ENCODE peak calls at places on chromosomes 5 and 9, in five cellular contexts. One of them, this sample, is unnamed.
A peak's percentile ranks its signal among the peaks of the same experiment; 100 is the strongest.

GRCh38 chr5:39197556-39197955 is 21.8 kb downstream of the FYB1 start:
- DNase-seq in K562: no peak
- DNase-seq in HepG2: no peak
- DNase-seq in HEK293T: no peak
- DNase-seq in GM12878: no peak
- DNase-seq in this sample: no peak

GRCh38 chr5:18563853-18564252 is 929.6 kb downstream of the TAF11L14 start:
- DNase-seq in K562: no peak
- DNase-seq in HepG2: no peak
- DNase-seq in HEK293T: no peak
- DNase-seq in GM12878: no peak
- DNase-seq in this sample: no peak

GRCh38 chr9:126974604-126975003 is 60.0 kb downstream of the RALGPS1 start:
- DNase-seq in K562: no peak
- DNase-seq in HepG2: no peak
- DNase-seq in HEK293T: no peak
- DNase-seq in GM12878: no peak
- DNase-seq in this sample: no peak

GRCh38 chr5:135451581-135452360 is at the start of gene TIFAB:
- DNase-seq in K562: no peak
- DNase-seq in HepG2: no peak
- DNase-seq in HEK293T: no peak
- DNase-seq in GM12878: no peak
- DNase-seq in this sample: no peak

GRCh38 chr9:115200711-115201505 is 83.0 kb upstream of the TNC start:
- DNase-seq in K562: no peak
- DNase-seq in HepG2: no peak
- DNase-seq in HEK293T: no peak
- DNase-seq in GM12878: no peak
- DNase-seq in this sample: no peak

GRCh38 chr5:16750445-16750844 is 133.6 kb upstream of the RETREG1 start:
- DNase-seq in K562: no peak
- DNase-seq in HepG2: no peak
- DNase-seq in HEK293T: no peak
- DNase-seq in GM12878: no peak
- DNase-seq in this sample: no peak

GRCh38 chr9:19231126-19232035 is 888 bp downstream of the DENND4C start:
- DNase-seq in K562: peak; percentile 7
- DNase-seq in HepG2: no peak
- DNase-seq in HEK293T: no peak
- DNase-seq in GM12878: no peak
- DNase-seq in this sample: peak; percentile 20

GRCh38 chr5:108148715-108149139 is 233.2 kb downstream of the FBXL17 start:
- DNase-seq in K562: no peak
- DNase-seq in HepG2: peak; percentile 5
- DNase-seq in HEK293T: peak; percentile 25
- DNase-seq in GM12878: no peak
- DNase-seq in this sample: peak; percentile 24

GRCh38 chr9:73573235-73573634 is 421.6 kb downstream of the ANXA1 start:
- DNase-seq in K562: no peak
- DNase-seq in HepG2: no peak
- DNase-seq in HEK293T: no peak
- DNase-seq in GM12878: no peak
- DNase-seq in this sample: no peak

GRCh38 chr5:32088214-32088613 is 85.9 kb downstream of the GOLPH3 start:
- DNase-seq in K562: no peak
- DNase-seq in HepG2: no peak
- DNase-seq in HEK293T: no peak
- DNase-seq in GM12878: no peak
- DNase-seq in this sample: no peak

GRCh38 chr9:138101444-138102234 is 224.1 kb downstream of the CACNA1B start:
- DNase-seq in K562: no peak
- DNase-seq in HepG2: no peak
- DNase-seq in HEK293T: no peak
- DNase-seq in GM12878: no peak
- DNase-seq in this sample: peak; percentile 29

GRCh38 chr5:170792878-170793277 is 9.4 kb downstream of the GABRP start:
- DNase-seq in K562: no peak
- DNase-seq in HepG2: no peak
- DNase-seq in HEK293T: no peak
- DNase-seq in GM12878: no peak
- DNase-seq in this sample: no peak

GRCh38 chr5:149262315-149262714 is 9.3 kb upstream of the AFAP1L1 start:
- DNase-seq in K562: no peak
- DNase-seq in HepG2: no peak
- DNase-seq in HEK293T: no peak
- DNase-seq in GM12878: no peak
- DNase-seq in this sample: no peak

GRCh38 chr9:15426019-15426418 is 3.3 kb downstream of the SNAPC3 start:
- DNase-seq in K562: no peak
- DNase-seq in HepG2: no peak
- DNase-seq in HEK293T: no peak
- DNase-seq in GM12878: peak; percentile 73
- DNase-seq in this sample: no peak

GRCh38 chr5:176784218-176785165 is 25.9 kb upstream of the UNC5A start:
- DNase-seq in K562: no peak
- DNase-seq in HepG2: peak; percentile 15
- DNase-seq in HEK293T: no peak
- DNase-seq in GM12878: no peak
- DNase-seq in this sample: no peak

GRCh38 chr5:42912184-42912766 is 100.6 kb upstream of the SELENOP start:
- DNase-seq in K562: no peak
- DNase-seq in HepG2: peak; percentile 25
- DNase-seq in HEK293T: no peak
- DNase-seq in GM12878: no peak
- DNase-seq in this sample: no peak

GRCh38 chr9:99231708-99232107 is 9.6 kb downstream of the SEC61B start:
- DNase-seq in K562: peak; percentile 48
- DNase-seq in HepG2: peak; percentile 9
- DNase-seq in HEK293T: no peak
- DNase-seq in GM12878: peak; percentile 25
- DNase-seq in this sample: peak; percentile 38

GRCh38 chr9:32394381-32395049 is 10.1 kb downstream of the ACO1 start:
- DNase-seq in K562: no peak
- DNase-seq in HepG2: no peak
- DNase-seq in HEK293T: no peak
- DNase-seq in GM12878: no peak
- DNase-seq in this sample: no peak

GRCh38 chr5:35478856-35479682 is 138.6 kb upstream of the SPEF2 start:
- DNase-seq in K562: no peak
- DNase-seq in HepG2: peak; percentile 50
- DNase-seq in HEK293T: no peak
- DNase-seq in GM12878: no peak
- DNase-seq in this sample: no peak

GRCh38 chr5:73496984-73497457 is 1.2 kb upstream of the BTF3 start:
- DNase-seq in K562: peak; percentile 51
- DNase-seq in HepG2: peak; percentile 90
- DNase-seq in HEK293T: peak; percentile 63
- DNase-seq in GM12878: no peak
- DNase-seq in this sample: peak; percentile 65

GRCh38 chr5:169956756-169957155 is 23.5 kb downstream of the INSYN2B start:
- DNase-seq in K562: no peak
- DNase-seq in HepG2: peak; percentile 3
- DNase-seq in HEK293T: no peak
- DNase-seq in GM12878: no peak
- DNase-seq in this sample: no peak

GRCh38 chr9:132238992-132239391 is 77.1 kb downstream of the NTNG2 start:
- DNase-seq in K562: no peak
- DNase-seq in HepG2: no peak
- DNase-seq in HEK293T: no peak
- DNase-seq in GM12878: no peak
- DNase-seq in this sample: no peak

GRCh38 chr9:113520109-113520642 is 56.6 kb downstream of the RGS3 start:
- DNase-seq in K562: no peak
- DNase-seq in HepG2: no peak
- DNase-seq in HEK293T: no peak
- DNase-seq in GM12878: peak; percentile 82
- DNase-seq in this sample: no peak

GRCh38 chr9:16282216-16282615 is 588.3 kb downstream of the BNC2 start:
- DNase-seq in K562: no peak
- DNase-seq in HepG2: no peak
- DNase-seq in HEK293T: no peak
- DNase-seq in GM12878: no peak
- DNase-seq in this sample: no peak

GRCh38 chr5:168917947-168918600 is 338.9 kb upstream of the PANK3 start:
- DNase-seq in K562: no peak
- DNase-seq in HepG2: no peak
- DNase-seq in HEK293T: no peak
- DNase-seq in GM12878: no peak
- DNase-seq in this sample: peak; percentile 59

GRCh38 chr9:69981686-69982450 is 61.8 kb upstream of the MAMDC2 start:
- DNase-seq in K562: no peak
- DNase-seq in HepG2: no peak
- DNase-seq in HEK293T: no peak
- DNase-seq in GM12878: no peak
- DNase-seq in this sample: no peak

GRCh38 chr9:86684148-86684547 is 263.2 kb downstream of the GAS1 start:
- DNase-seq in K562: no peak
- DNase-seq in HepG2: no peak
- DNase-seq in HEK293T: no peak
- DNase-seq in GM12878: no peak
- DNase-seq in this sample: no peak

GRCh38 chr9:91246842-91247241 is 114.9 kb downstream of the AUH start:
- DNase-seq in K562: no peak
- DNase-seq in HepG2: no peak
- DNase-seq in HEK293T: no peak
- DNase-seq in GM12878: no peak
- DNase-seq in this sample: no peak

GRCh38 chr9:91163773-91164471 is 197.8 kb downstream of the AUH start:
- DNase-seq in K562: no peak
- DNase-seq in HepG2: no peak
- DNase-seq in HEK293T: no peak
- DNase-seq in GM12878: no peak
- DNase-seq in this sample: no peak

GRCh38 chr5:438481-438981 is 4.4 kb upstream of the EXOC3 start:
- DNase-seq in K562: no peak
- DNase-seq in HepG2: no peak
- DNase-seq in HEK293T: no peak
- DNase-seq in GM12878: no peak
- DNase-seq in this sample: no peak

GRCh38 chr9:127195976-127196825 is 68.4 kb upstream of the GARNL3 start:
- DNase-seq in K562: no peak
- DNase-seq in HepG2: no peak
- DNase-seq in HEK293T: no peak
- DNase-seq in GM12878: no peak
- DNase-seq in this sample: no peak

GRCh38 chr5:121841900-121842299 is 9.8 kb upstream of the FTMT start:
- DNase-seq in K562: no peak
- DNase-seq in HepG2: no peak
- DNase-seq in HEK293T: no peak
- DNase-seq in GM12878: no peak
- DNase-seq in this sample: no peak

GRCh38 chr5:96528262-96528661 is 95.2 kb upstream of the PCSK1 start:
- DNase-seq in K562: no peak
- DNase-seq in HepG2: no peak
- DNase-seq in HEK293T: no peak
- DNase-seq in GM12878: no peak
- DNase-seq in this sample: no peak

GRCh38 chr5:96530901-96531300 is 97.9 kb upstream of the PCSK1 start:
- DNase-seq in K562: no peak
- DNase-seq in HepG2: no peak
- DNase-seq in HEK293T: no peak
- DNase-seq in GM12878: no peak
- DNase-seq in this sample: no peak

GRCh38 chr5:96528816-96529474 is 95.9 kb upstream of the PCSK1 start:
- DNase-seq in K562: no peak
- DNase-seq in HepG2: no peak
- DNase-seq in HEK293T: no peak
- DNase-seq in GM12878: no peak
- DNase-seq in this sample: peak; percentile 27

GRCh38 chr5:96527826-96528225 is 94.8 kb upstream of the PCSK1 start:
- DNase-seq in K562: no peak
- DNase-seq in HepG2: no peak
- DNase-seq in HEK293T: no peak
- DNase-seq in GM12878: no peak
- DNase-seq in this sample: no peak

GRCh38 chr5:96529559-96529958 is 96.5 kb upstream of the PCSK1 start:
- DNase-seq in K562: no peak
- DNase-seq in HepG2: no peak
- DNase-seq in HEK293T: no peak
- DNase-seq in GM12878: no peak
- DNase-seq in this sample: no peak
- TF ChIP-seq FOXM1 in K562: no peak
- TF ChIP-seq FOXM1 in HepG2: no peak
- TF ChIP-seq FOXM1 in HEK293T: no peak
- TF ChIP-seq FOXM1 in GM12878: no peak
- TF ChIP-seq FOXM1 in this sample: no peak

GRCh38 chr5:77419644-77420582 is 72.2 kb downstream of the WDR41 start:
- DNase-seq in K562: no peak
- DNase-seq in HepG2: no peak
- DNase-seq in HEK293T: no peak
- DNase-seq in GM12878: no peak
- DNase-seq in this sample: no peak
- TF ChIP-seq FOXM1 in K562: no peak
- TF ChIP-seq FOXM1 in HepG2: no peak
- TF ChIP-seq FOXM1 in HEK293T: no peak
- TF ChIP-seq FOXM1 in GM12878: no peak
- TF ChIP-seq FOXM1 in this sample: no peak

GRCh38 chr9:124291801-124292396 is 34.1 kb downstream of the NEK6 start:
- DNase-seq in K562: no peak
- DNase-seq in HepG2: peak; percentile 32
- DNase-seq in HEK293T: no peak
- DNase-seq in GM12878: peak; percentile 77
- DNase-seq in this sample: no peak
- TF ChIP-seq FOXM1 in K562: no peak
- TF ChIP-seq FOXM1 in HepG2: no peak
- TF ChIP-seq FOXM1 in HEK293T: no peak
- TF ChIP-seq FOXM1 in GM12878: no peak
- TF ChIP-seq FOXM1 in this sample: no peak

DNA sequence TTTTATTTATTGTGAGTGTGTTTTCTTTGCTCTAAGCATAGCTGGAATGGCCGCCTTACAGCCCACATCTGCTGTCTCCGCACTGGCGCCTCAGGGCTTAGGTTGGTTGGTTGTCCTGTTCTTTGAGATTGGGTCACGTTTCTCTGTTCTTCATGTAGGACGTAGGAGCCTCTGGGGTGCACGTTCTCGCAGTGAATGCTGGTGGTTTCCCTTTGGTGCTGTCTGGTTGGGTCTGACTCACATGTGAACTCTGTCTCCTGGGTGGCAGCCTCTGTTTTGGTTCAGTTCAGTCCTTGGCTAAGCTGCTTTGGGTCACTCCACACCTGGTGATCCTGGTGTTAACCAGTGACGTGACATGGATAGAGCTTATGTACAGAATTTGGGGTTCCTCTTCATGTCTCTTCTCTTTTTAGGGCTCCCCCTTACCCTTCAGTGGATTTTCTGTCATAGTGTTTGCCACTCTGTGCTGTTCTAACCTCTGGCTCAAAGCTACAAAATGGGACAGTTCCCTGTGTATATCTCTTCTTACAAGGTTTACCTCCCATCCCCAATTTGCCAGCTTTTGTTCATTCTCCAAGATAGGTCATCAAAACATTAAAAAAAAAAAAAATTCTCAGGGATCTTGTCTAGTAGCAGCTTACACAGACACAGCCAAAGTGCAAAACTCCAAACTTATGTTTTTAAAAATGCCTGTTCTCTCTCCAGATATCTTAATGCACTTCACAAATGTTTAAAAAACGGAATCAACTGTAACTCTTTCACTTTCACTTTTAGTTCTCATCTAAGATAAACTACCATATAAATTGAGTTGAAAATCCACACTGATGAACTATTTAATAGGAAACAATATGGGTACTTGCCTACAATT is 12.8 kb upstream of the LPCAT1 start:
- DNase-seq in K562: no peak
- DNase-seq in HepG2: peak; percentile 30
- DNase-seq in HEK293T: no peak
- DNase-seq in GM12878: peak; percentile 72
- DNase-seq in this sample: no peak
- TF ChIP-seq FOXM1 in K562: no peak
- TF ChIP-seq FOXM1 in HepG2: no peak
- TF ChIP-seq FOXM1 in HEK293T: no peak
- TF ChIP-seq FOXM1 in GM12878: peak; percentile 18
- TF ChIP-seq FOXM1 in this sample: no peak